ENCODE peak calls at places on chromosomes 5 and 9, in four cellular contexts. K is A549, Y is ureter, O is cardiac fibroblast. P is an unnamed sample.

GRCh38 chr5:8829322-8830029 is 716.4 kb downstream of the SEMA5A start:
- DNase-seq in K (peak; percentile 18), O (peak; percentile 98), Y (no peak), P (no peak)

GRCh38 chr9:38227656-38228055 is 158.6 kb upstream of the SHB start:
- DNase-seq in Y (no peak), O (peak; percentile 15), K (no peak), P (no peak)

GRCh38 chr5:173321886-173322285 is 6.3 kb downstream of the STC2 start:
- DNase-seq in K (no peak), O (peak; percentile 64), Y (no peak), P (no peak)

GRCh38 chr9:136533775-136534157 is 12.1 kb downstream of the NOTCH1 start:
- DNase-seq in Y (peak; percentile 74), K (no peak), O (no peak), P (no peak)

GRCh38 chr9:134987376-134987775 is 69.7 kb upstream of the FCN1 start:
- DNase-seq in Y (no peak), K (no peak), O (no peak), P (no peak)

GRCh38 chr5:115685480-115685879 is 59.6 kb upstream of the TMED7 start:
- DNase-seq in O (no peak), K (no peak), Y (no peak), P (no peak)

GRCh38 chr5:151107738-151108520 is 27.1 kb upstream of the TNIP1 start:
- DNase-seq in O (peak; percentile 75), K (no peak), Y (peak; percentile 79), P (no peak)

GRCh38 chr5:40784027-40784653 is 14.0 kb downstream of the PRKAA1 start:
- DNase-seq in O (no peak), K (no peak), Y (no peak), P (no peak)

GRCh38 chr9:78714591-78714990 is 417.7 kb downstream of the PSAT1 start:
- DNase-seq in O (peak; percentile 2), K (no peak), Y (no peak), P (no peak)

GRCh38 chr5:140996055-140996454 is 29.8 kb downstream of the PCDHAC2 start:
- DNase-seq in K (no peak), Y (no peak), O (peak; percentile 4), P (no peak)

GRCh38 chr5:1199649-1200494 is 1.5 kb upstream of the SLC6A19 start:
- DNase-seq in O (no peak), K (no peak), Y (no peak), P (no peak)

GRCh38 chr5:150992705-150993104 is 27.7 kb upstream of the GPX3 start:
- DNase-seq in Y (no peak), O (no peak), K (no peak), P (peak; percentile 41)

GRCh38 chr9:82273121-82273520 is 284.5 kb downstream of the SPATA31D1 start:
- DNase-seq in K (no peak), O (no peak), Y (no peak), P (no peak)

GRCh38 chr5:167816354-167816753 is 475.1 kb upstream of the WWC1 start:
- DNase-seq in K (no peak), Y (no peak), O (peak; percentile 50), P (no peak)

GRCh38 chr5:56479701-56480304 is 246.7 kb upstream of the ANKRD55 start:
- DNase-seq in Y (no peak), K (no peak), O (no peak), P (no peak)

GRCh38 chr5:102341918-102342317 is 45.8 kb upstream of the SLCO4C1 start:
- DNase-seq in K (no peak), O (no peak), Y (no peak), P (no peak)

GRCh38 chr5:176809544-176810083 is 745 bp upstream of the UNC5A start:
- DNase-seq in Y (no peak), O (no peak), K (no peak), P (no peak)

GRCh38 chr5:35136386-35136785 is 88.6 kb upstream of the AGXT2 start:
- DNase-seq in Y (no peak), K (no peak), O (peak; percentile 58), P (no peak)

GRCh38 chr9:116574027-116574679 is 113.0 kb upstream of the TRIM32 start:
- DNase-seq in O (peak; percentile 50), K (no peak), Y (no peak), P (no peak)

GRCh38 chr5:110536120-110537115 is 190.1 kb downstream of the TMEM232 start:
- DNase-seq in Y (no peak), O (peak; percentile 19), K (no peak), P (no peak)

GRCh38 chr5:129345213-129345925 is 114.7 kb upstream of the ADAMTS19 start:
- DNase-seq in O (no peak), Y (no peak), K (no peak), P (no peak)

GRCh38 chr5:76716456-76717157 is 681 bp downstream of the F2R start:
- DNase-seq in Y (no peak), O (peak; percentile 50), K (no peak), P (no peak)

GRCh38 chr9:96383165-96383939 is at the start of gene SLC35D2:
- DNase-seq in K (peak; percentile 67), O (peak; percentile 74), Y (peak; percentile 60), P (peak; percentile 77)

GRCh38 chr5:159854916-159855315 is 61.4 kb upstream of the ADRA1B start:
- DNase-seq in O (no peak), K (no peak), Y (no peak), P (no peak)

GRCh38 chr5:175478384-175479124 is at the start of gene SFXN1:
- DNase-seq in Y (peak; percentile 74), K (peak; percentile 91), O (peak; percentile 77), P (peak; percentile 77)

GRCh38 chr9:21505425-21506179 is 23.5 kb upstream of the IFNE start:
- DNase-seq in O (peak; percentile 29), K (no peak), Y (no peak), P (no peak)

GRCh38 chr9:82421498-82421897 is 432.9 kb downstream of the SPATA31D1 start:
- DNase-seq in Y (peak; percentile 58), O (no peak), K (no peak), P (no peak)

GRCh38 chr5:162217037-162217436 is 149.5 kb downstream of the GABRG2 start:
- DNase-seq in Y (no peak), O (no peak), K (no peak), P (no peak)

GRCh38 chr5:55864606-55865541 is 13.7 kb downstream of the IL31RA start:
- DNase-seq in K (no peak), O (peak; percentile 64), Y (no peak), P (no peak)

GRCh38 chr9:114072181-114073140 is 5.6 kb downstream of the AMBP start:
- DNase-seq in Y (peak; percentile 65), K (no peak), O (peak; percentile 70), P (peak; percentile 83)

GRCh38 chr9:97703437-97704326 is 6.5 kb upstream of the XPA start:
- DNase-seq in K (peak; percentile 50), Y (no peak), O (peak; percentile 87), P (no peak)

GRCh38 chr9:127545196-127546124 is 66.6 kb upstream of the STXBP1 start:
- DNase-seq in Y (peak; percentile 87), K (peak; percentile 94), O (peak; percentile 81), P (no peak)

GRCh38 chr9:137387891-137388560 is 34.9 kb downstream of the EXD3 start:
- DNase-seq in Y (no peak), O (no peak), K (no peak), P (no peak)

GRCh38 chr5:11075010-11075860 is 314.2 kb upstream of the DAP start:
- DNase-seq in Y (no peak), K (no peak), O (no peak), P (no peak)

GRCh38 chr5:75681125-75681830 is 36.0 kb downstream of the POC5 start:
- DNase-seq in Y (no peak), K (peak; percentile 31), O (peak; percentile 66), P (no peak)